ENCODE peak calls at places on chromosomes 13 and 19, in four cellular contexts. U is lower lobe of right lung, M is GM12878, W is caudate nucleus. O is an unnamed sample.

GRCh38 chr13:99610702-99611289 is 109.5 kb downstream of the TM9SF2 start:
- DNase-seq in U (no peak), M (no peak), W (no peak), O (no peak)

GRCh38 chr19:56707821-56708220 is 36.3 kb upstream of the ZNF835 start:
- DNase-seq in U (no peak), M (no peak), W (peak), O (no peak)

GRCh38 chr13:23822252-23822824 is 66.9 kb downstream of the MIPEP start:
- DNase-seq in U (no peak), M (no peak), W (no peak), O (no peak)

GRCh38 chr19:41386442-41386841 is 10.1 kb downstream of the TMEM91 start:
- DNase-seq in U (no peak), M (no peak), W (peak), O (no peak)

GRCh38 chr13:103731959-103732358 is 665.7 kb upstream of the SLC10A2 start:
- DNase-seq in U (no peak), M (no peak), W (no peak), O (no peak)

GRCh38 chr19:10333758-10334339 is 520 bp upstream of the RAVER1 start:
- DNase-seq in U (no peak), M (no peak), W (no peak), O (no peak)

GRCh38 chr13:65679240-65679639 is 1550.9 kb downstream of the PCDH9 start:
- DNase-seq in U (no peak), M (no peak), W (no peak), O (no peak)

GRCh38 chr13:20389696-20390525 is 135.7 kb downstream of the CRYL1 start:
- DNase-seq in U (no peak), M (no peak), W (no peak), O (no peak)

GRCh38 chr19:35049456-35049855 is 7.9 kb downstream of the HPN start:
- DNase-seq in U (no peak), M (no peak), W (no peak), O (no peak)

GRCh38 chr13:43196750-43197149 is 173.4 kb downstream of the DNAJC15 start:
- DNase-seq in U (no peak), M (no peak), W (no peak), O (no peak)

GRCh38 chr13:46683879-46684278 is 113.1 kb downstream of the ESD start:
- DNase-seq in U (no peak), M (no peak), W (no peak), O (no peak)

GRCh38 chr19:47241919-47242644 is 11.1 kb upstream of the BBC3 start:
- DNase-seq in U (no peak), M (no peak), W (no peak), O (no peak)

GRCh38 chr19:49609499-49610092 is 18.6 kb downstream of the PRR12 start:
- DNase-seq in U (no peak), M (no peak), W (no peak), O (no peak)

GRCh38 chr19:10421981-10422461 is 1.7 kb downstream of the PDE4A start:
- DNase-seq in U (no peak), M (no peak), W (no peak), O (no peak)

GRCh38 chr19:11383706-11384048 is 437 bp downstream of the EPOR start:
- DNase-seq in U (no peak), M (no peak), W (no peak), O (no peak)

GRCh38 chr13:23330356-23330755 is 103.1 kb downstream of the SACS start:
- DNase-seq in U (no peak), M (no peak), W (no peak), O (no peak)

GRCh38 chr19:31707206-31707605 is 358.0 kb upstream of the TSHZ3 start:
- DNase-seq in U (no peak), M (no peak), W (peak), O (no peak)

GRCh38 chr13:36214163-36214921 is at the start of gene SOHLH2:
- DNase-seq in U (peak), M (no peak), W (no peak), O (no peak)

GRCh38 chr19:34960940-34961679 is 2.9 kb downstream of the ZNF792 start:
- DNase-seq in U (no peak), M (no peak), W (no peak), O (no peak)

GRCh38 chr19:18795540-18795939 is 4.4 kb upstream of the COMP start:
- DNase-seq in U (no peak), M (no peak), W (peak), O (no peak)

GRCh38 chr19:43724896-43725295 is 9.0 kb downstream of the IRGC start:
- DNase-seq in U (no peak), M (no peak), W (no peak), O (no peak)

GRCh38 chr13:79307866-79308298 is 98.2 kb downstream of the RBM26 start:
- DNase-seq in U (no peak), M (no peak), W (no peak), O (peak)

GRCh38 chr19:33522371-33522662 is 726 bp upstream of the PEPD start:
- DNase-seq in U (no peak), M (no peak), W (no peak), O (peak)

GRCh38 chr13:78780708-78781107 is 121.8 kb upstream of the OBI1 start:
- DNase-seq in U (no peak), M (no peak), W (no peak), O (no peak)

GRCh38 chr13:63438951-63439350 is 2023.3 kb upstream of the PCDH20 start:
- DNase-seq in U (no peak), M (no peak), W (no peak), O (no peak)

GRCh38 chr19:27776020-27776419 is 1436.9 kb downstream of the UQCRFS1 start:
- DNase-seq in U (no peak), M (no peak), W (no peak), O (peak)

GRCh38 chr19:11092181-11092538 is 2.9 kb downstream of the LDLR start:
- DNase-seq in U (no peak), M (no peak), W (no peak), O (no peak)

GRCh38 chr13:24075137-24075975 is 85.2 kb upstream of the SPATA13 start:
- DNase-seq in U (no peak), M (no peak), W (no peak), O (no peak)

GRCh38 chr19:10756791-10757190 is 38.9 kb downstream of the DNM2 start:
- DNase-seq in U (no peak), M (no peak), W (no peak), O (no peak)

GRCh38 chr13:108060111-108060510 is 155.2 kb downstream of the LIG4 start:
- DNase-seq in U (no peak), M (no peak), W (no peak), O (no peak)

GRCh38 chr19:33332248-33332647 is 29.9 kb upstream of the CEBPA start:
- DNase-seq in U (peak), M (no peak), W (peak), O (no peak)

GRCh38 chr13:87999141-87999765 is 328.1 kb downstream of the SLITRK5 start:
- DNase-seq in U (no peak), M (no peak), W (no peak), O (no peak)

GRCh38 chr13:106373989-106374572 is 161.4 kb downstream of the EFNB2 start:
- DNase-seq in U (no peak), M (peak), W (no peak), O (peak)

GRCh38 chr13:106374631-106375030 is 160.8 kb downstream of the EFNB2 start:
- DNase-seq in U (no peak), M (no peak), W (no peak), O (no peak)

GRCh38 chr13:106371024-106371423 is 164.4 kb downstream of the EFNB2 start:
- DNase-seq in U (no peak), M (no peak), W (peak), O (no peak)

GRCh38 chr13:106373304-106373988 is 162.0 kb downstream of the EFNB2 start:
- DNase-seq in U (no peak), M (no peak), W (no peak), O (peak)

DNA sequence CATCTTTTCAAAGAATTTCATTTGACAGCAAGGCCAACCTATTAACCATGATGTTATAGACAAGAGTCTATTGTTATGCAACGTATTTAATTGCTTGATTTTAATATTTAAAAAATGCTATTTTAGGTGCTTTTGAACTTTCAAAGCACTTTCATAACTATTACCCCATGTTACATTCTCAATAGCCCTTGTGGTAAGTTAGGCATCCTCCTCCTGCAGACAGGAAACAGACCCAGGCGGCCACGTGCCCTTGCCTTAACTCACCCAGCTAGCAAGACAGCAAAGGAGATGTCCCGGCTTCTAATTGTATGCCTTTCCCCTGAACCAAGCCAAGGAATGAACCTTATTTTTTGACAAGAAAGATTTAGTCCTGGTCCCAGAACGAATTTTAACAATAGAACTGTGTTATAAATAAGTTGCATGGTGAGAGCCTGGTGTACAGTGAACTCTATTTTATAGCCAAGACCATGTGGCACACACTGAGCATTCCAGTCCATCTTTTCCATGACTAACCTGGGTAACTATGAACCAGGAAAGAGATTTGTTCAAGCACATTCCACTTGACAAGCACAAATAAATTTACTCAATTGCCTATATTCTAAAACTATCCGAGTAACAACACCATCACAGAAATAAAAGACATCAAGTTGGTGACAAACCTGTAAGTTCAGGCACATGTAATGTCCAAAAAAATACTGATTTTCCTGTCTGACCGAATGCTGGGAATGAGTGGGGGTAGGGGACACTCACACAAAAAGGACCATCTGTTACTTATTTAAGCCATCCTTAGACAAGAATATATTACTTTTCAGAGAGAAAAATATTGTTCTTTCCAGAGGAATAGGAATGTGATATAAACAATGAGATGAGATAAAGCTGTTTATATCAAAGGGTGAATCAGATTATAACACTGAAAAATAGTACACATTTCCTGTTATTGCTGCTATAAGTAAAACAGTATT is 163.0 kb downstream of the EFNB2 start:
- DNase-seq in U (no peak), M (no peak), W (no peak), O (peak)
- H3K27ac ChIP-seq in U (no peak), M (no peak), W (no peak), O (no peak)

GRCh38 chr13:68551701-68552522 is 1321.8 kb upstream of the PCDH9 start:
- DNase-seq in U (no peak), M (no peak), W (no peak), O (no peak)

GRCh38 chr13:68550330-68550729 is 1320.2 kb upstream of the PCDH9 start:
- DNase-seq in U (no peak), M (no peak), W (no peak), O (no peak)
- H3K27ac ChIP-seq in U (no peak), M (no peak), W (no peak), O (no peak)

GRCh38 chr13:110404321-110404720 is 97.2 kb downstream of the COL4A2 start:
- DNase-seq in U (no peak), M (no peak), W (no peak), O (no peak)

GRCh38 chr13:110402301-110403069 is 95.4 kb downstream of the COL4A2 start:
- DNase-seq in U (no peak), M (no peak), W (no peak), O (no peak)

GRCh38 chr13:110403315-110403714 is 96.2 kb downstream of the COL4A2 start:
- DNase-seq in U (no peak), M (no peak), W (no peak), O (no peak)

GRCh38 chr13:110405597-110406450 is 98.7 kb downstream of the COL4A2 start:
- DNase-seq in U (no peak), M (no peak), W (no peak), O (no peak)

GRCh38 chr13:110403721-110404120 is 96.6 kb downstream of the COL4A2 start:
- DNase-seq in U (no peak), M (no peak), W (no peak), O (no peak)
- H3K27ac ChIP-seq in U (no peak), M (no peak), W (no peak), O (no peak)

DNA sequence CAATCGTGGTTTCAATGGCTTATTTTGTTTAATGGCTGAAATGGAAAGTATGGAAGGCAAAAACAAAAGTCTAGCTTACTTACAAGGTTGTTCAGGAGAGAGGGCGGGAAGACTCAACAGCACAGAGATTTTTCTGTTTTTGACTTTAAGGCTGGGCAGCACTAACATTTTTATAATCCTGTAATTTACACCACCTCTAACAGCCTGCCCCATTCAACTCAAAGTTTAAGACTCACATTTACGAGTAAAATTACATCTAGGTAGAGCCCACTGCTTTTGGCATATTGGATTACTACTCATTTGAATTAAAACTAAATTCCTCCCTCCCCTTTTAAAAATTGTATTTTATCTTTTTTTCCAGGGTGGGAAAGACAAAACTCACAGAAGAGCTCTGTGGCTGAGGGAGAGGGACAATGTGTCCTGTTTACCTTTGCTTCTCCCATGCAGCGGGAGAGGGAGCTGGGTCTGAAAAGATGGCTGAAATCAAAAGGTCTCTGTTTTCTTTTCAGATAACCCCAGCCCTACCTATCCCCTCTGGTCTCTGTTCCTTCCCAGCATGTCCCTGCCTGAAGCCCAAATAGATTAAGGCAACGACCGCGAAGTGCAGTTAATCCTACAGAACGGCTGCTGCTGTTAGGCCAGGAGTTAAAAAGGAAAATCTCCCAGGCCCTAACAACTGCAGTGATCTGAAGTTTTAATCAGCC is 6.6 kb downstream of the EFNB2 start:
- DNase-seq in U (no peak), M (no peak), W (no peak), O (no peak)
- H3K27ac ChIP-seq in U (no peak), M (no peak), W (peak), O (no peak)

GRCh38 chr19:5697890-5698634 is 8.0 kb downstream of the RPL36 start:
- DNase-seq in U (no peak), M (no peak), W (no peak), O (no peak)
- H3K27ac ChIP-seq in U (no peak), M (no peak), W (no peak), O (no peak)

DNA sequence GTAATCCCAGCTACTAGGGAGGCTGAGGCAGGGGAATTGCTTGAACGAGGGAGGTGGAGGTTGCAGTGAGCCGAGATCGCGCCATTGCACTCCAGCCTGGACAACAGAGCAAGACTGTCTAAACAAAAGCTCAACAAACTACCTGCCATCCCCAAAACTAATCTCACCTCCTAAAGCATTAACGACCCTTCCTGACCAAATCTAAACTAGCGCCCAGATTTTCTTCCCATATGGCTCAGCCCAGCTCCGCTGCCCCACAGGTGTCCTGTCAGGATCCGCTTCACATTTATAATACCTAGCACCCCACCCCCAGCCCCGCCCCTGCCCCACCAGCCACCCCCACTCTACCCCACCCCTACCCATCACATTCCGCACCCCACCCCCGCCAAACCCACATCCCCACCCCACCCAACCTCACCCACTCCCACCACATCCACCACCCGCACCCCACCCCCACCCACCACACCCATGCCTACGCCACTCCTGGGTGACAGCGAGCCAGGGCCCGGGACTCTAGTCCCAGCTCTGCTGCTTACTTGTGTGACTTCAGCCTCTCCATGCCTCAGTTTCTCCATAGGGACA is 599 bp downstream of the C19orf12 start:
- DNase-seq in U (no peak), M (no peak), W (no peak), O (peak)
- H3K27ac ChIP-seq in U (peak), M (peak), W (peak), O (peak)

DNA sequence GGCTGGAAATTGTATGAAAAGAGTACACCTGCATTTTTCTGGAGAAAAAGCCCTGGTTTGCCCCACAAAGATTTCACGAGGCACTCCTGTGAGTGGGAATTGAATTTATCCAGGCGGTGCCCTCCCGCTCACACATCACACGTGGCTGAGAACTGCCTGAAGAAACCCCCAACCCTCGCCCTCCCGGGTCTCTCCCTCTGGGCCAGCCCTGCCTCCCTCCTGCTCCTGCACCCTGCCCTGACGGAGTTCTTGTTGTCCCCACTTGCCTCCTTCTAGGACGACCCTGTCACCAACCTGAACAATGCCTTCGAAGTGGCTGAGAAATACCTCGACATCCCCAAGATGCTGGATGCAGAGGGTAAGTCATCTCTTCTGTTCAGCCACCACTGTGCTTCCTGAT is 35.2 kb downstream of the CAPN12 start:
- DNase-seq in U (no peak), M (no peak), W (no peak), O (no peak)
- H3K27ac ChIP-seq in U (peak), M (no peak), W (peak), O (no peak)

GRCh38 chr19:7944177-7944761 is 803 bp upstream of the TIMM44 start:
- DNase-seq in U (peak), M (peak), W (peak), O (peak)

GRCh38 chr19:7953060-7953459 is 9.6 kb upstream of the TIMM44 start:
- DNase-seq in U (no peak), M (no peak), W (no peak), O (no peak)

GRCh38 chr19:7942981-7943443 is 454 bp downstream of the TIMM44 start:
- DNase-seq in U (no peak), M (no peak), W (no peak), O (no peak)

GRCh38 chr19:7943444-7944176 is at the start of gene TIMM44:
- DNase-seq in U (peak), M (peak), W (peak), O (peak)

GRCh38 chr19:7947939-7948338 is 4.5 kb upstream of the TIMM44 start:
- DNase-seq in U (no peak), M (no peak), W (no peak), O (no peak)
- H3K27ac ChIP-seq in U (no peak), M (no peak), W (no peak), O (no peak)

GRCh38 chr13:50001287-50001686 is 4.4 kb downstream of the TRIM13 start:
- DNase-seq in U (no peak), M (no peak), W (no peak), O (no peak)
- H3K27ac ChIP-seq in U (no peak), M (no peak), W (no peak), O (no peak)

O was measured in DND-41.